ENCODE peak calls at places on chromosomes 1 and 21, in eight cellular contexts. One of them, this sample, is unnamed.

GRCh38 chr1:94325379-94326302 is 88.3 kb upstream of the ARHGAP29 start:
- DNase-seq in HuH-7.5: no peak
- DNase-seq in NCI-H1105 treated with DMSO at 0.1 percent for 48 hours: no peak
- DNase-seq in fibroblast of pulmonary artery: peak; percentile 98
- DNase-seq in upper lobe of left lung: no peak
- DNase-seq in ELF-1: no peak
- DNase-seq in tibial nerve: no peak
- DNase-seq in CD4-positive, alpha-beta T cell: no peak
- DNase-seq in this sample: peak; percentile 100

GRCh38 chr1:24966724-24967346 is 36.8 kb upstream of the RUNX3 start:
- DNase-seq in ELF-1: no peak
- DNase-seq in NCI-H1105 treated with DMSO at 0.1 percent for 48 hours: no peak
- DNase-seq in upper lobe of left lung: peak; percentile 62
- DNase-seq in tibial nerve: no peak
- DNase-seq in CD4-positive, alpha-beta T cell: peak; percentile 35
- DNase-seq in fibroblast of pulmonary artery: peak; percentile 88
- DNase-seq in HuH-7.5: no peak
- DNase-seq in this sample: peak; percentile 92

GRCh38 chr21:29718081-29718815 is 221.5 kb downstream of the GRIK1 start:
- DNase-seq in tibial nerve: no peak
- DNase-seq in HuH-7.5: no peak
- DNase-seq in NCI-H1105 treated with DMSO at 0.1 percent for 48 hours: no peak
- DNase-seq in ELF-1: no peak
- DNase-seq in CD4-positive, alpha-beta T cell: no peak
- DNase-seq in fibroblast of pulmonary artery: peak; percentile 47
- DNase-seq in upper lobe of left lung: no peak
- DNase-seq in this sample: peak; percentile 14

GRCh38 chr1:32231843-32232432 is 9.7 kb downstream of the EIF3I start:
- DNase-seq in HuH-7.5: no peak
- DNase-seq in tibial nerve: no peak
- DNase-seq in NCI-H1105 treated with DMSO at 0.1 percent for 48 hours: no peak
- DNase-seq in upper lobe of left lung: no peak
- DNase-seq in ELF-1: no peak
- DNase-seq in fibroblast of pulmonary artery: no peak
- DNase-seq in CD4-positive, alpha-beta T cell: no peak
- DNase-seq in this sample: no peak

GRCh38 chr1:57353589-57353988 is 70.3 kb downstream of the DAB1 start:
- DNase-seq in NCI-H1105 treated with DMSO at 0.1 percent for 48 hours: no peak
- DNase-seq in CD4-positive, alpha-beta T cell: no peak
- DNase-seq in upper lobe of left lung: no peak
- DNase-seq in ELF-1: no peak
- DNase-seq in HuH-7.5: no peak
- DNase-seq in tibial nerve: no peak
- DNase-seq in fibroblast of pulmonary artery: no peak
- DNase-seq in this sample: peak; percentile 48

GRCh38 chr1:217311766-217312165 is 319.1 kb downstream of the GPATCH2 start:
- DNase-seq in CD4-positive, alpha-beta T cell: no peak
- DNase-seq in ELF-1: peak; percentile 6
- DNase-seq in fibroblast of pulmonary artery: peak; percentile 36
- DNase-seq in tibial nerve: no peak
- DNase-seq in HuH-7.5: no peak
- DNase-seq in upper lobe of left lung: no peak
- DNase-seq in NCI-H1105 treated with DMSO at 0.1 percent for 48 hours: no peak
- DNase-seq in this sample: no peak

GRCh38 chr1:238254935-238255334 is 364.2 kb upstream of the ZP4 start:
- DNase-seq in HuH-7.5: no peak
- DNase-seq in NCI-H1105 treated with DMSO at 0.1 percent for 48 hours: no peak
- DNase-seq in tibial nerve: no peak
- DNase-seq in fibroblast of pulmonary artery: no peak
- DNase-seq in ELF-1: no peak
- DNase-seq in CD4-positive, alpha-beta T cell: no peak
- DNase-seq in upper lobe of left lung: no peak
- DNase-seq in this sample: no peak

GRCh38 chr1:48610628-48611542 is 138.9 kb upstream of the SPATA6 start:
- DNase-seq in CD4-positive, alpha-beta T cell: no peak
- DNase-seq in NCI-H1105 treated with DMSO at 0.1 percent for 48 hours: peak; percentile 84
- DNase-seq in upper lobe of left lung: peak; percentile 43
- DNase-seq in ELF-1: peak; percentile 54
- DNase-seq in fibroblast of pulmonary artery: no peak
- DNase-seq in tibial nerve: no peak
- DNase-seq in HuH-7.5: no peak
- DNase-seq in this sample: no peak

GRCh38 chr1:226287587-226287986 is 21.4 kb downstream of the LIN9 start:
- DNase-seq in NCI-H1105 treated with DMSO at 0.1 percent for 48 hours: no peak
- DNase-seq in HuH-7.5: no peak
- DNase-seq in tibial nerve: no peak
- DNase-seq in CD4-positive, alpha-beta T cell: no peak
- DNase-seq in fibroblast of pulmonary artery: peak; percentile 11
- DNase-seq in ELF-1: no peak
- DNase-seq in upper lobe of left lung: no peak
- DNase-seq in this sample: no peak